ENCODE peak calls at places on chromosomes 2 and 18, in four cellular contexts. One of them, this sample, is unnamed.

GRCh38 chr18:24128700-24129099 is 10.2 kb upstream of the CABYR start:
- DNase-seq in NCI-H748 treated with DMSO at 0.1 percent for 48 hours: no peak
- DNase-seq in endodermal cell: no peak
- DNase-seq in MM.1S: no peak
- DNase-seq in this sample: no peak

GRCh38 chr2:9385841-9386240 is 37.5 kb downstream of the ITGB1BP1 start:
- DNase-seq in MM.1S: no peak
- DNase-seq in NCI-H748 treated with DMSO at 0.1 percent for 48 hours: no peak
- DNase-seq in endodermal cell: peak; percentile 49
- DNase-seq in this sample: no peak

GRCh38 chr18:51857989-51858388 is 482.0 kb upstream of the DCC start:
- DNase-seq in endodermal cell: no peak
- DNase-seq in NCI-H748 treated with DMSO at 0.1 percent for 48 hours: no peak
- DNase-seq in MM.1S: no peak
- DNase-seq in this sample: no peak

GRCh38 chr2:142603761-142604160 is 273.7 kb upstream of the KYNU start:
- DNase-seq in MM.1S: no peak
- DNase-seq in endodermal cell: no peak
- DNase-seq in NCI-H748 treated with DMSO at 0.1 percent for 48 hours: no peak
- DNase-seq in this sample: no peak

GRCh38 chr2:101500860-101501259 is 25.9 kb upstream of the RFX8 start:
- DNase-seq in MM.1S: no peak
- DNase-seq in NCI-H748 treated with DMSO at 0.1 percent for 48 hours: no peak
- DNase-seq in endodermal cell: no peak
- DNase-seq in this sample: no peak

GRCh38 chr18:47737198-47737830 is 193.1 kb downstream of the SMAD2 start:
- DNase-seq in NCI-H748 treated with DMSO at 0.1 percent for 48 hours: no peak
- DNase-seq in endodermal cell: peak; percentile 14
- DNase-seq in MM.1S: no peak
- DNase-seq in this sample: no peak

GRCh38 chr2:195602687-195603086 is 54.3 kb upstream of the SLC39A10 start:
- DNase-seq in MM.1S: no peak
- DNase-seq in endodermal cell: no peak
- DNase-seq in NCI-H748 treated with DMSO at 0.1 percent for 48 hours: no peak
- DNase-seq in this sample: no peak

GRCh38 chr2:210654091-210654490 is 97.7 kb downstream of the CPS1 start:
- DNase-seq in NCI-H748 treated with DMSO at 0.1 percent for 48 hours: no peak
- DNase-seq in MM.1S: no peak
- DNase-seq in endodermal cell: no peak
- DNase-seq in this sample: no peak

GRCh38 chr2:68251855-68252406 is 401 bp downstream of the PPP3R1 start:
- DNase-seq in MM.1S: peak; percentile 21
- DNase-seq in endodermal cell: peak; percentile 77
- DNase-seq in NCI-H748 treated with DMSO at 0.1 percent for 48 hours: no peak
- DNase-seq in this sample: no peak

GRCh38 chr2:46001741-46002506 is 295.3 kb upstream of the EPAS1 start:
- DNase-seq in MM.1S: no peak
- DNase-seq in endodermal cell: no peak
- DNase-seq in NCI-H748 treated with DMSO at 0.1 percent for 48 hours: no peak
- DNase-seq in this sample: no peak

GRCh38 chr2:108169982-108170625 is 69.7 kb upstream of the SULT1C3 start:
- DNase-seq in endodermal cell: peak; percentile 65
- DNase-seq in NCI-H748 treated with DMSO at 0.1 percent for 48 hours: peak; percentile 5
- DNase-seq in MM.1S: peak; percentile 39
- DNase-seq in this sample: peak; percentile 30

GRCh38 chr2:8554296-8554806 is 127.5 kb upstream of the ID2 start:
- DNase-seq in MM.1S: no peak
- DNase-seq in NCI-H748 treated with DMSO at 0.1 percent for 48 hours: no peak
- DNase-seq in endodermal cell: no peak
- DNase-seq in this sample: no peak

GRCh38 chr2:60553992-60554648 is 666 bp upstream of the BCL11A start:
- DNase-seq in NCI-H748 treated with DMSO at 0.1 percent for 48 hours: no peak
- DNase-seq in MM.1S: peak; percentile 50
- DNase-seq in endodermal cell: peak; percentile 88
- DNase-seq in this sample: no peak

GRCh38 chr18:73824684-73825083 is 322.9 kb downstream of the FBXO15 start:
- DNase-seq in MM.1S: no peak
- DNase-seq in NCI-H748 treated with DMSO at 0.1 percent for 48 hours: no peak
- DNase-seq in endodermal cell: no peak
- DNase-seq in this sample: no peak

GRCh38 chr2:195390686-195391085 is 266.3 kb upstream of the SLC39A10 start:
- DNase-seq in endodermal cell: no peak
- DNase-seq in MM.1S: no peak
- DNase-seq in NCI-H748 treated with DMSO at 0.1 percent for 48 hours: no peak
- DNase-seq in this sample: no peak

This sample was measured in SHP77 treated with DMSO at 0.1 percent for 48 hours.